ENCODE peak calls at places on chromosome 14, in five cellular contexts. One of them, this sample, is unnamed.

GRCh38 chr14:102938191-102938590 is 15.7 kb downstream of the AMN start:
- DNase-seq in GM10248: no peak
- DNase-seq in mesothelial cell of epicardium: no peak
- DNase-seq in H4: no peak
- DNase-seq in AG10803: no peak
- DNase-seq in this sample: no peak

GRCh38 chr14:89428556-89429196 is 11.6 kb upstream of the FOXN3 start:
- DNase-seq in H4: no peak
- DNase-seq in mesothelial cell of epicardium: no peak
- DNase-seq in AG10803: peak
- DNase-seq in GM10248: no peak
- DNase-seq in this sample: peak

GRCh38 chr14:71266994-71267636 is 359.9 kb downstream of the PCNX1 start:
- DNase-seq in mesothelial cell of epicardium: no peak
- DNase-seq in GM10248: peak
- DNase-seq in AG10803: peak
- DNase-seq in H4: no peak
- DNase-seq in this sample: no peak

GRCh38 chr14:50862171-50862570 is 9.7 kb upstream of the ABHD12B start:
- DNase-seq in H4: no peak
- DNase-seq in AG10803: peak
- DNase-seq in mesothelial cell of epicardium: no peak
- DNase-seq in GM10248: no peak
- DNase-seq in this sample: no peak

GRCh38 chr14:73461478-73462077 is 3.2 kb upstream of the NUMB start:
- DNase-seq in GM10248: no peak
- DNase-seq in mesothelial cell of epicardium: no peak
- DNase-seq in H4: no peak
- DNase-seq in AG10803: no peak
- DNase-seq in this sample: no peak

GRCh38 chr14:57060276-57060956 is 208.3 kb downstream of the EXOC5 start:
- DNase-seq in mesothelial cell of epicardium: no peak
- DNase-seq in GM10248: peak
- DNase-seq in AG10803: no peak
- DNase-seq in H4: no peak
- DNase-seq in this sample: no peak

GRCh38 chr14:34355584-34356266 is 106.3 kb downstream of the SPTSSA start:
- DNase-seq in mesothelial cell of epicardium: no peak
- DNase-seq in AG10803: peak
- DNase-seq in H4: peak
- DNase-seq in GM10248: no peak
- DNase-seq in this sample: no peak

GRCh38 chr14:78319826-78320635 is 149.9 kb downstream of the NRXN3 start:
- DNase-seq in AG10803: no peak
- DNase-seq in H4: no peak
- DNase-seq in GM10248: no peak
- DNase-seq in mesothelial cell of epicardium: no peak
- DNase-seq in this sample: no peak

GRCh38 chr14:21405097-21405496 is 21.3 kb upstream of the SUPT16H start:
- DNase-seq in AG10803: peak
- DNase-seq in H4: no peak
- DNase-seq in GM10248: no peak
- DNase-seq in mesothelial cell of epicardium: no peak
- DNase-seq in this sample: no peak

GRCh38 chr14:28759056-28759657 is 7.4 kb upstream of the FOXG1 start:
- DNase-seq in H4: peak
- DNase-seq in mesothelial cell of epicardium: no peak
- DNase-seq in AG10803: no peak
- DNase-seq in GM10248: no peak
- DNase-seq in this sample: no peak

GRCh38 chr14:65370890-65371289 is 41.6 kb upstream of the FUT8 start:
- DNase-seq in GM10248: peak
- DNase-seq in AG10803: no peak
- DNase-seq in H4: no peak
- DNase-seq in mesothelial cell of epicardium: no peak
- DNase-seq in this sample: no peak

GRCh38 chr14:54420478-54421116 is 20.6 kb downstream of the CNIH1 start:
- DNase-seq in mesothelial cell of epicardium: no peak
- DNase-seq in H4: peak
- DNase-seq in GM10248: peak
- DNase-seq in AG10803: peak
- DNase-seq in this sample: no peak

GRCh38 chr14:44778562-44778961 is 183.2 kb downstream of the KLHL28 start:
- DNase-seq in AG10803: peak
- DNase-seq in mesothelial cell of epicardium: no peak
- DNase-seq in H4: peak
- DNase-seq in GM10248: no peak
- DNase-seq in this sample: no peak

GRCh38 chr14:100679707-100680438 is 46.8 kb upstream of the DLK1 start:
- DNase-seq in AG10803: peak
- DNase-seq in H4: peak
- DNase-seq in mesothelial cell of epicardium: peak
- DNase-seq in GM10248: no peak
- DNase-seq in this sample: no peak

GRCh38 chr14:55240526-55241178 is 30.6 kb upstream of the FBXO34 start:
- DNase-seq in GM10248: no peak
- DNase-seq in AG10803: peak
- DNase-seq in mesothelial cell of epicardium: peak
- DNase-seq in H4: no peak
- DNase-seq in this sample: no peak

GRCh38 chr14:22836301-22837058 is at the start of gene MMP14:
- DNase-seq in AG10803: peak
- DNase-seq in H4: peak
- DNase-seq in GM10248: no peak
- DNase-seq in mesothelial cell of epicardium: no peak
- DNase-seq in this sample: no peak

GRCh38 chr14:105841022-105842009 is 314.9 kb downstream of the TMEM121 start:
- DNase-seq in H4: no peak
- DNase-seq in mesothelial cell of epicardium: no peak
- DNase-seq in GM10248: no peak
- DNase-seq in AG10803: no peak
- DNase-seq in this sample: peak

GRCh38 chr14:61326847-61327246 is 5.5 kb downstream of the PRKCH start:
- DNase-seq in mesothelial cell of epicardium: no peak
- DNase-seq in H4: no peak
- DNase-seq in GM10248: no peak
- DNase-seq in AG10803: no peak
- DNase-seq in this sample: peak

GRCh38 chr14:20652996-20653975 is 11.8 kb upstream of the OR6S1 start:
- DNase-seq in GM10248: peak
- DNase-seq in mesothelial cell of epicardium: no peak
- DNase-seq in H4: peak
- DNase-seq in AG10803: peak
- DNase-seq in this sample: no peak

GRCh38 chr14:57486767-57487379 is 6.8 kb downstream of the CCDC198 start:
- DNase-seq in GM10248: no peak
- DNase-seq in mesothelial cell of epicardium: no peak
- DNase-seq in H4: peak
- DNase-seq in AG10803: peak
- DNase-seq in this sample: no peak

GRCh38 chr14:53278602-53279506 is 125.7 kb upstream of the DDHD1 start:
- DNase-seq in GM10248: no peak
- DNase-seq in mesothelial cell of epicardium: no peak
- DNase-seq in H4: peak
- DNase-seq in AG10803: peak
- DNase-seq in this sample: no peak

GRCh38 chr14:76329150-76329881 is 46.6 kb upstream of the ESRRB start:
- DNase-seq in mesothelial cell of epicardium: no peak
- DNase-seq in H4: no peak
- DNase-seq in AG10803: no peak
- DNase-seq in GM10248: no peak
- DNase-seq in this sample: peak

GRCh38 chr14:56224691-56225681 is 106.8 kb downstream of the PELI2 start:
- DNase-seq in AG10803: no peak
- DNase-seq in GM10248: no peak
- DNase-seq in H4: no peak
- DNase-seq in mesothelial cell of epicardium: no peak
- DNase-seq in this sample: no peak

GRCh38 chr14:91911474-91912032 is 35.9 kb downstream of the FBLN5 start:
- DNase-seq in mesothelial cell of epicardium: no peak
- DNase-seq in H4: peak
- DNase-seq in GM10248: peak
- DNase-seq in AG10803: peak
- DNase-seq in this sample: no peak